ENCODE peak calls at places on chromosomes 13 and 19, in ten cellular contexts. I is activated CD8-positive, alpha-beta memory T cell treated with anti-CD3 and anti-CD28 coated beads for 4 hours; A is activated T-helper 1 cell treated with anti-CD3 and anti-CD28 coated beads, Interleukin-2, amount 50 U/mL, for 16 hours; V is epithelial cell of esophagus; F is NCI-H510A; E is uterus; Q is amniotic stem cell; G is pancreas; C is aorta; D is foreskin melanocyte. W is an unnamed sample.

GRCh38 chr19:44517146-44517545 is 12.3 kb downstream of the CEACAM20 start:
- DNase-seq in I (no peak), A (no peak), V (no peak), F (no peak), E (no peak), Q (no peak), G (no peak), C (no peak), D (no peak), W (no peak)

GRCh38 chr13:99351772-99352171 is 44.6 kb upstream of the GPR183 start:
- DNase-seq in I (no peak), A (no peak), V (no peak), F (no peak), E (no peak), Q (no peak), G (no peak), C (no peak), D (no peak), W (no peak)

GRCh38 chr13:27276188-27276587 is 5.6 kb downstream of the RASL11A start:
- DNase-seq in I (no peak), A (no peak), V (no peak), F (no peak), E (no peak), Q (no peak), G (no peak), C (no peak), D (no peak), W (no peak)

GRCh38 chr13:40109324-40109958 is 454.0 kb downstream of the COG6 start:
- DNase-seq in I (no peak), A (no peak), V (peak), F (no peak), E (no peak), Q (no peak), G (no peak), C (no peak), D (peak), W (no peak)

GRCh38 chr13:23623394-23623793 is 53.2 kb downstream of the TNFRSF19 start:
- DNase-seq in I (no peak), A (no peak), V (no peak), F (no peak), E (no peak), Q (no peak), G (no peak), C (no peak), D (no peak), W (no peak)

GRCh38 chr19:46678110-46678732 is 17.2 kb upstream of the DACT3 start:
- DNase-seq in I (no peak), A (peak), V (peak), F (no peak), E (no peak), Q (no peak), G (no peak), C (no peak), D (no peak), W (no peak)

GRCh38 chr19:7516281-7516862 is 469 bp downstream of the ZNF358 start:
- DNase-seq in I (no peak), A (no peak), V (no peak), F (no peak), E (no peak), Q (no peak), G (no peak), C (no peak), D (no peak), W (no peak)

GRCh38 chr13:46040763-46041162 is 11.8 kb downstream of the ZC3H13 start:
- DNase-seq in I (no peak), A (no peak), V (no peak), F (no peak), E (no peak), Q (no peak), G (no peak), C (no peak), D (no peak), W (no peak)

GRCh38 chr19:21158523-21159135 is 16.8 kb downstream of the ZNF431 start:
- DNase-seq in I (no peak), A (no peak), V (peak), F (no peak), E (no peak), Q (no peak), G (no peak), C (no peak), D (peak), W (no peak)

GRCh38 chr19:31391518-31391917 is 42.3 kb upstream of the TSHZ3 start:
- DNase-seq in I (no peak), A (no peak), V (no peak), F (no peak), E (no peak), Q (no peak), G (no peak), C (no peak), D (no peak), W (no peak)

GRCh38 chr19:51354742-51355148 is 11.4 kb downstream of the ETFB start:
- DNase-seq in I (no peak), A (no peak), V (no peak), F (no peak), E (no peak), Q (no peak), G (no peak), C (no peak), D (peak), W (no peak)

GRCh38 chr19:6849876-6850275 is 37.5 kb upstream of the ADGRE1 start:
- DNase-seq in I (no peak), A (no peak), V (no peak), F (no peak), E (no peak), Q (no peak), G (no peak), C (no peak), D (no peak), W (no peak)

GRCh38 chr19:13026478-13026999 is 31.3 kb downstream of the NFIX start:
- DNase-seq in I (no peak), A (no peak), V (peak), F (peak), E (no peak), Q (no peak), G (peak), C (no peak), D (no peak), W (no peak)

GRCh38 chr19:39360599-39360998 is 18.4 kb downstream of the SAMD4B start:
- DNase-seq in I (no peak), A (no peak), V (no peak), F (no peak), E (no peak), Q (no peak), G (no peak), C (no peak), D (no peak), W (no peak)

GRCh38 chr19:34838248-34838647 is 65.2 kb upstream of the ZNF599 start:
- DNase-seq in I (no peak), A (no peak), V (peak), F (no peak), E (no peak), Q (no peak), G (no peak), C (no peak), D (no peak), W (no peak)

GRCh38 chr19:8530061-8530679 is 16.2 kb upstream of the ZNF414 start:
- DNase-seq in I (no peak), A (no peak), V (no peak), F (no peak), E (no peak), Q (no peak), G (no peak), C (no peak), D (no peak), W (no peak)

GRCh38 chr13:27352698-27353097 is 71.7 kb upstream of the GTF3A start:
- DNase-seq in I (no peak), A (no peak), V (no peak), F (no peak), E (no peak), Q (no peak), G (no peak), C (no peak), D (no peak), W (no peak)

GRCh38 chr13:20940083-20940482 is 37.5 kb upstream of the XPO4 start:
- DNase-seq in I (no peak), A (no peak), V (peak), F (no peak), E (no peak), Q (no peak), G (no peak), C (no peak), D (no peak), W (no peak)

GRCh38 chr13:97492257-97492656 is 58.3 kb downstream of the RAP2A start:
- DNase-seq in I (no peak), A (no peak), V (peak), F (no peak), E (no peak), Q (no peak), G (no peak), C (no peak), D (no peak), W (no peak)

GRCh38 chr13:59750860-59751259 is 412.9 kb downstream of the DIAPH3 start:
- DNase-seq in I (no peak), A (no peak), V (peak), F (no peak), E (no peak), Q (peak), G (peak), C (no peak), D (peak), W (no peak)

GRCh38 chr13:47415048-47415447 is 518.2 kb upstream of the HTR2A start:
- DNase-seq in I (no peak), A (no peak), V (peak), F (no peak), E (no peak), Q (no peak), G (no peak), C (no peak), D (peak), W (no peak)